ENCODE peak calls at places on chromosomes 12 and 14, in six cellular contexts. E is GM10248, C is BJ, N is neural crest cell, R is stomach, F is endothelial cell. T is an unnamed sample.

GRCh38 chr12:114661245-114661644 is 22.7 kb downstream of the TBX3 start:
- DNase-seq in E (no peak), C (no peak), N (no peak), R (no peak), F (no peak), T (no peak)

GRCh38 chr14:81164167-81164774 is 56.5 kb downstream of the GTF2A1 start:
- DNase-seq in E (peak), C (no peak), N (peak), R (peak), F (peak), T (peak)

GRCh38 chr12:54053625-54054441 is at the start of gene HOXC4:
- DNase-seq in E (peak), C (no peak), N (no peak), R (peak), F (no peak), T (peak)

GRCh38 chr12:114166360-114166759 is 200.2 kb upstream of the RBM19 start:
- DNase-seq in E (peak), C (no peak), N (peak), R (no peak), F (peak), T (peak)

GRCh38 chr12:107115119-107115518 is 21.8 kb upstream of the CRY1 start:
- DNase-seq in E (no peak), C (no peak), N (no peak), R (no peak), F (no peak), T (no peak)

GRCh38 chr14:96267916-96268315 is 11.9 kb downstream of the BDKRB1 start:
- DNase-seq in E (no peak), C (no peak), N (no peak), R (no peak), F (no peak), T (no peak)

GRCh38 chr12:121170581-121171260 is 38.0 kb downstream of the P2RX7 start:
- DNase-seq in E (no peak), C (no peak), N (no peak), R (no peak), F (no peak), T (no peak)

GRCh38 chr14:38592764-38593442 is 337.0 kb upstream of the CLEC14A start:
- DNase-seq in E (no peak), C (no peak), N (no peak), R (no peak), F (no peak), T (no peak)

GRCh38 chr12:4112734-4113396 is 160.7 kb upstream of the CCND2 start:
- DNase-seq in E (no peak), C (no peak), N (no peak), R (no peak), F (no peak), T (no peak)

GRCh38 chr14:36226164-36226563 is 49.6 kb upstream of the PTCSC3 start:
- DNase-seq in E (no peak), C (no peak), N (no peak), R (no peak), F (no peak), T (no peak)

GRCh38 chr12:41345071-41345470 is 157.0 kb downstream of the PDZRN4 start:
- DNase-seq in E (no peak), C (no peak), N (no peak), R (no peak), F (no peak), T (no peak)

GRCh38 chr12:109925185-109925835 is 25.2 kb downstream of the TCHP start:
- DNase-seq in E (no peak), C (no peak), N (no peak), R (no peak), F (no peak), T (no peak)

GRCh38 chr12:94740601-94741362 is 90.4 kb upstream of the TMCC3 start:
- DNase-seq in E (no peak), C (no peak), N (no peak), R (no peak), F (no peak), T (no peak)

GRCh38 chr14:101477648-101478047 is 83.6 kb upstream of the DIO3 start:
- DNase-seq in E (no peak), C (no peak), N (no peak), R (no peak), F (no peak), T (no peak)

GRCh38 chr14:103313704-103314103 is 20.3 kb upstream of the EIF5 start:
- DNase-seq in E (no peak), C (no peak), N (no peak), R (no peak), F (no peak), T (no peak)

GRCh38 chr12:131938082-131938481 is 9.0 kb downstream of the PUS1 start:
- DNase-seq in E (no peak), C (no peak), N (no peak), R (no peak), F (no peak), T (no peak)

GRCh38 chr14:104335611-104336010 is 197.2 kb downstream of the KIF26A start:
- DNase-seq in E (no peak), C (no peak), N (no peak), R (peak), F (no peak), T (no peak)

GRCh38 chr12:45309826-45310626 is 94.1 kb downstream of the ANO6 start:
- DNase-seq in E (no peak), C (peak), N (no peak), R (no peak), F (no peak), T (no peak)

GRCh38 chr12:95633671-95634465 is 82.6 kb upstream of the USP44 start:
- DNase-seq in E (no peak), C (no peak), N (no peak), R (no peak), F (no peak), T (no peak)

DNA sequence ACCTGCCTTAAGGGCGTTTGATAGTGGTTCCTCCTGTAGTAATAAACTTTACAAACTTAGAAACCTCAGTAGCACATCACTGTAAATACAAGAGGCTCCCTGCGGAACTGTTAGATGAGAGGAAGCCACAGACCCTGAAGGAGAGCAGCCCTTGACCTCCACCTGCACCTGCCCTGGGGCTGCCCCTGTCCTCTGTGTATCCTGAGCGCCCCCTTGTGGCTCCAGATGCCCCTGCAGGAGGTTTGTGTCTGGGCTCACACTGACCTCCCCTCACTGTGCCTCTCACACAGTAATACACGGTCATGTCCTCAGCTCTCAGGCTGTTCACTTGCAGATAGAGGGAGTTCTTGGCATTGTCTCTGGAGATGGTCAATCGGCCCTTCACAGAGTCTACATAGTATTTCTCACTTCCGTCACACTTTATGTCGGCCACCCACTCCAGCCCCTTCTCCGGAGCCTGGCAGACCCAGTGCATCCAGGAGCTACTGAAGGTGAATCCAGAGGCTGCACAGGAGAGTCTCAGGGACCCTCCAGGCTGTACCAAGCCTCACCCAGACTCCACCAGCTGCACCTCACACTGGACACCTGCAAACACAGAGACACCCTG is 1059.8 kb downstream of the TMEM121 start:
- DNase-seq in E (peak), C (no peak), N (no peak), R (peak), F (no peak), T (peak)
- TF ChIP-seq CTCF in E (peak), C (peak), N (no peak), R (no peak), F (no peak), T (peak)

GRCh38 chr14:26905219-26905618 is 307.4 kb upstream of the NOVA1 start:
- DNase-seq in E (no peak), C (no peak), N (no peak), R (no peak), F (no peak), T (no peak)
- TF ChIP-seq CTCF in E (no peak), C (no peak), N (peak), R (no peak), F (no peak), T (no peak)

DNA sequence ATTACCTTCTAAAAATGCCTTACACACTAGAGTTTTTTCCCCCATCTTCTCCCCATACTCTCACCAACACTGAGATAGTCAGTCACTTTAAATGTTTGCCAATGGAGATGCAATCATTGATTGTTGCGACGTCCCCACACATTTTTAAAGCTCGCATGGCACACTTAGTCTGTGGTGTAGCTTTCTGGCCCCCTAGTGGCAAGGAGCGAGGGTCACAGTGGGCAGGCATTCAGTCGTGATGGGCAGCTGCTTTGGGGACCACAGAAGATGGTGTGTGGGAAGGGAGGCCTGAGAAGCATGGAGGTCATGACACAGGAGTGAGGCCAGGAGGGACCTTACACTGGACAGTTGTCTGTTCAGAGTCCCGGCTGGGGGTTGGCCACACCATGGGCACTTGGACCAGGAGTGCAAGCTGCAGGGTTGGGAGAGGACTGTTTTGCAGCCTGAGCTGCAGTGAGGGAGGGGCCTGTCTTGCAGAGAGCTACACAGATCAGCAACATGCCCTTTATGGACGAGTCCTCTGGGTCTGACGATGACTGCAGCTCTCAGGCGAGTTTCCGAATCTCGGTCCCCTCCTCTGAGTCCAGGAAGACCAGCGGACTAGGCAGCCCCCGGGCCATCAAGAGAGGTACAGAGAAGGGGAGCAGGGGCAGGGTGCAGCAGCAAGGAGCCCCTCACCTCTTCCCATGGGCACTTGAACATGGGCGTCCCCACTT is 28.6 kb downstream of the PIGH start:
- DNase-seq in E (peak), C (no peak), N (peak), R (peak), F (peak), T (peak)
- TF ChIP-seq CTCF in E (peak), C (peak), N (peak), R (peak), F (peak), T (peak)

GRCh38 chr12:15858348-15858747 is 23.8 kb upstream of the STRAP start:
- DNase-seq in E (no peak), C (no peak), N (no peak), R (no peak), F (peak), T (no peak)
- TF ChIP-seq CTCF in E (no peak), C (no peak), N (no peak), R (no peak), F (no peak), T (no peak)

T was measured in activated CD8-positive, alpha-beta T cell treated with anti-CD3 and anti-CD28 coated beads for 36 hours.